ENCODE peak calls at places on chromosomes 16 and 17, in seven cellular contexts. O is kidney epithelial cell, K is tibial nerve, H is HFFc6, X is lower leg skin, U is foreskin fibroblast, P is stomach. L is an unnamed sample.

GRCh38 chr16:69880640-69881133 is 70.4 kb upstream of the CLEC18A start:
- DNase-seq in X (peak), H (peak), K (no peak), U (peak), P (no peak), O (no peak), L (no peak)

GRCh38 chr16:86380045-86380444 is 130.3 kb upstream of the FOXF1 start:
- DNase-seq in K (no peak), H (no peak), U (no peak), X (no peak), P (no peak), O (no peak), L (no peak)

GRCh38 chr16:17529982-17530760 is 59.4 kb upstream of the XYLT1 start:
- DNase-seq in O (no peak), U (no peak), K (no peak), X (no peak), H (no peak), P (no peak), L (no peak)

GRCh38 chr16:57624044-57624688 is 4.3 kb upstream of the ADGRG1 start:
- DNase-seq in H (no peak), K (no peak), X (no peak), U (no peak), P (no peak), O (peak), L (no peak)

GRCh38 chr16:57041182-57042156 is 50.9 kb upstream of the CPNE2 start:
- DNase-seq in U (no peak), P (peak), O (no peak), X (no peak), K (no peak), H (no peak), L (no peak)

GRCh38 chr16:27363797-27364196 is 38.2 kb upstream of the IL21R start:
- DNase-seq in U (no peak), X (peak), O (no peak), K (no peak), H (no peak), P (peak), L (no peak)

GRCh38 chr17:1736348-1737281 is 6.1 kb upstream of the SERPINF2 start:
- DNase-seq in H (peak), X (no peak), U (peak), O (no peak), K (peak), P (peak), L (peak)

GRCh38 chr17:80315517-80316182 is 55.0 kb downstream of the RNF213 start:
- DNase-seq in H (no peak), O (no peak), K (no peak), P (no peak), U (no peak), X (peak), L (no peak)

GRCh38 chr16:30760577-30761426 is 1.1 kb downstream of the CFAP119 start:
- DNase-seq in U (no peak), H (no peak), K (no peak), O (no peak), P (no peak), X (no peak), L (no peak)

GRCh38 chr17:50355701-50356341 is 9.9 kb downstream of the XYLT2 start:
- DNase-seq in U (no peak), P (peak), H (no peak), K (no peak), O (no peak), X (peak), L (no peak)

GRCh38 chr17:40548982-40549680 is 16.1 kb downstream of the CCR7 start:
- DNase-seq in P (peak), O (peak), H (peak), X (peak), U (peak), K (peak), L (peak)

GRCh38 chr17:15341385-15341849 is at the start of gene TEKT3:
- DNase-seq in P (peak), U (peak), O (peak), K (peak), H (peak), X (peak), L (peak)

GRCh38 chr17:80103061-80103481 is 1.7 kb downstream of the GAA start:
- DNase-seq in H (no peak), X (peak), O (no peak), P (no peak), K (no peak), U (no peak), L (no peak)

GRCh38 chr16:74768239-74768638 is 6.4 kb downstream of the FA2H start:
- DNase-seq in K (no peak), O (no peak), P (no peak), U (no peak), H (no peak), X (peak), L (no peak)

GRCh38 chr16:74767749-74768148 is 6.9 kb downstream of the FA2H start:
- DNase-seq in O (no peak), K (no peak), X (peak), U (no peak), P (no peak), H (no peak), L (no peak)

GRCh38 chr16:74769791-74770190 is 4.8 kb downstream of the FA2H start:
- DNase-seq in U (no peak), K (no peak), X (peak), P (no peak), H (no peak), O (no peak), L (no peak)

GRCh38 chr16:74770826-74771526 is 3.6 kb downstream of the FA2H start:
- DNase-seq in H (no peak), K (no peak), U (no peak), P (no peak), O (no peak), X (peak), L (no peak)

GRCh38 chr16:74766729-74767128 is 7.9 kb downstream of the FA2H start:
- DNase-seq in O (no peak), U (no peak), H (no peak), P (no peak), K (no peak), X (peak), L (no peak)
- TF ChIP-seq CTCF in O (no peak), U (no peak), H (peak), P (no peak), K (no peak), X (no peak), L (no peak)

DNA sequence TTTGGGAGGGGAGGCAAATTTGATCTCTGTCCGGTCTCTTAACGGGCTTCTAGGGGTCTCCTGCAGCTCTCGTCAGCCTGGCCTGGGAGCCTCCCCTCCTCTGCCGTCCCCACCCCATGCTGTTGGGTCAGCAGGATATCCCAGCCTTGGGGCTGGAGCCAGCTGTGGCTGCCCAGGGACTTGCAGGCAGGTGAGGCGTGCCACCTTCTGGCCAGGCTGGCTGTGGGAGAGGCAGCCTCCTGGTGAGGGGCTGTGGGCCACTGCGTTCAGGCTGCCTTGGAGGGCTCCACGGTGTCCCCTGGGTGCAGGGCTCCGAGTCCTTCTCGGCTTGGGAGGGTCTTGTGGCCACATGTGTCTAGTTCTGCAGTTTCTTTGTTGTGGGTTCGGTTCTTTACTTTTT is 34.6 kb downstream of the TBCD start:
- DNase-seq in P (no peak), X (no peak), H (no peak), O (no peak), K (no peak), U (no peak), L (no peak)
- TF ChIP-seq CTCF in P (no peak), X (no peak), H (no peak), O (no peak), K (no peak), U (no peak), L (no peak)

GRCh38 chr17:72826602-72827001 is 265.9 kb downstream of the SLC39A11 start:
- DNase-seq in H (peak), P (no peak), U (peak), O (peak), X (no peak), K (no peak), L (no peak)
- TF ChIP-seq CTCF in H (peak), P (peak), U (no peak), O (no peak), X (no peak), K (no peak), L (peak)

GRCh38 chr17:48760411-48760810 is 31.9 kb upstream of the HOXB13 start:
- DNase-seq in O (no peak), U (no peak), P (no peak), X (no peak), H (no peak), K (no peak), L (no peak)
- TF ChIP-seq CTCF in O (no peak), U (no peak), P (no peak), X (no peak), H (no peak), K (no peak), L (no peak)

GRCh38 chr17:39246274-39246673 is 20.5 kb upstream of the STAC2 start:
- DNase-seq in O (no peak), H (no peak), K (no peak), U (no peak), P (no peak), X (peak), L (no peak)
- TF ChIP-seq CTCF in O (peak), H (peak), K (no peak), U (no peak), P (no peak), X (no peak), L (peak)

GRCh38 chr17:44623070-44623725 is 33.1 kb upstream of the MEIOC start:
- DNase-seq in P (no peak), H (peak), O (no peak), U (no peak), X (no peak), K (no peak), L (no peak)
- TF ChIP-seq CTCF in P (no peak), H (no peak), O (peak), U (no peak), X (no peak), K (no peak), L (no peak)

DNA sequence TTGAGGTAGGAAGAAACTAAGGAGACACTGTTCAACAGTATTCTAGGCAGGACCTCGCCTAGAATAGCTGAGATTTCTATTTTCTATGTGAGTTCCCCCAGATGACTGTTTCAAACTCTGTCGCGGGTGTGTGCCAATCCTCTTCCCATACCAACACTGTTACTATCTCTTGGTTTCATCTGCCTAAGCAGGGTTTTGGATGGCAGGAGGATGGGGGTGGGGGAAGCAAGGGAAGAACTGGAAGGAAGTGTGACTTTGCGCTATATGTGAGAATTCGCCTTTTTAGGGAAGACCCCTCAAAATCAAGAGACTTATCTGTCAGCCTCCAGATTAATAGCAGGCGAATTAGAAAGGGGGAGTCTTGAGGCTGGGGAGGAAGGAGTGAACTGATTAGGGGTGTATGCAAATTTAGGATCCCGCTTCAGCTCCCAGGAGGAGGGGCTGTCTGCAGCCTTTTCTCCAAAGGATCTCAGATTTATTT is 521 bp upstream of the G6PC3 start:
- DNase-seq in O (no peak), P (no peak), K (no peak), H (peak), U (no peak), X (no peak), L (no peak)
- TF ChIP-seq CTCF in O (no peak), P (no peak), K (no peak), H (no peak), U (no peak), X (no peak), L (no peak)

GRCh38 chr17:43330876-43331639 is 67.7 kb upstream of the ARL4D start:
- DNase-seq in H (no peak), K (no peak), P (no peak), X (peak), U (no peak), O (no peak), L (no peak)
- TF ChIP-seq CTCF in H (peak), K (no peak), P (no peak), X (no peak), U (no peak), O (no peak), L (no peak)

GRCh38 chr17:81557276-81558114 is 5.3 kb upstream of the FAAP100 start:
- DNase-seq in P (no peak), X (no peak), U (no peak), O (no peak), H (no peak), K (no peak), L (no peak)

GRCh38 chr17:81561494-81561885 is 9.3 kb upstream of the FAAP100 start:
- DNase-seq in P (no peak), K (no peak), O (no peak), U (peak), X (no peak), H (peak), L (no peak)

GRCh38 chr17:81556863-81557262 is 4.7 kb upstream of the FAAP100 start:
- DNase-seq in H (no peak), U (no peak), X (no peak), K (no peak), P (no peak), O (no peak), L (no peak)

GRCh38 chr17:81558115-81558468 is 5.9 kb upstream of the FAAP100 start:
- DNase-seq in K (no peak), O (no peak), X (no peak), P (no peak), U (no peak), H (no peak), L (no peak)

DNA sequence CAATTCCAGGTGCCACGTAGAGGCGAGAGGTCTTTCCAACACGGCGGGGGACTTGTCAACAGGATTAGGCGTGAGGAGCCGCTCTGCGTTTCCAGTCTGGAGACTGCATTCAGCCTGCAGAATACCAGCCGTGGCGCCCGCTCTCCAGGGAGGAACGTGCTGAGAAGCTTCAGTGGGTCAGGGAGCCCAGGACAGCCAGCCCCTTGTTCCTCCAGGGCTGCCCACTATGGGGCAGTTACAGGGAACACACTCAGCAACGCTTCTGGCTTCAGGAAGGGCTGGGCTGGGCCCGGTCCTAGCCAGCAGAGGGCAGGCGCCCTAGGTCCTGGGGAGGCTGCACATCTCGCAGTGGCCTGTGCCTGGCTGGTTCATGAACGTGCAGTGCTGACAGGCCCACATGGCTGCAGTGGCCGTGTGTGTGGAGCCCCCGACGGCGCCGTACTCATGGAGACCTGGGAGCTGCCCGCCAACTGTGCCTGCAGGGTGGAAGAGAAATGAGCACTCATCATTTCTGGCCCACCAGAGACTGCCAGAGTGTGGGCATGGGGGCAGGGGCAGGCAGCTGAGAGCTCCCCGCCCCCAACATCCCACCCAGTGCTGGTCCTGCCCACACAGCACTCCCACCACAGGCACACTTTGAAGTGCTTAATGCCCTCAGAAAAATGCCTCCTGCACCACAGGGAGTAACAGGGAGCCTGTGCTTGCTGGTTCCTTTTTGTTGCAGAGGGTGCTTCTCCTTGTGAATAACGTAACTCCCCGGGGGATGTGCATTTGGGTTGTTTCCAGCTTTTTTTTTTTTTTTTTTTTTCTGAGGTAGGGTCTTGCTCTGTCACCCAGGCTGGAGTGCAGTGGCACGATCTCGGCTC is 7.0 kb upstream of the FAAP100 start:
- DNase-seq in X (no peak), O (no peak), P (no peak), K (no peak), H (no peak), U (no peak), L (no peak)
- TF ChIP-seq CTCF in X (no peak), O (peak), P (no peak), K (no peak), H (peak), U (peak), L (peak)

L was measured in AG04450.